ENCODE peak calls at places on chromosome 21, in ten cellular contexts. One of them, this sample, is unnamed.
A peak's percentile ranks its signal among the peaks of the same experiment; 100 is the strongest.

GRCh38 chr21:32698971-32699693 is 28.7 kb downstream of the SYNJ1 start:
- DNase-seq in GM23248: no peak
- DNase-seq in mammary epithelial cell: no peak
- DNase-seq in K562: no peak
- DNase-seq in OCI-LY7: no peak
- DNase-seq in SK-N-SH: no peak
- DNase-seq in IMR-90: peak; percentile 31
- DNase-seq in hepatocyte: peak; percentile 16
- DNase-seq in GM23338: no peak
- DNase-seq in PC-9: no peak
- DNase-seq in this sample: peak; percentile 35

GRCh38 chr21:45582128-45582527 is 39.9 kb upstream of the SLC19A1 start:
- DNase-seq in GM23248: no peak
- DNase-seq in mammary epithelial cell: no peak
- DNase-seq in K562: peak; percentile 17
- DNase-seq in OCI-LY7: no peak
- DNase-seq in SK-N-SH: no peak
- DNase-seq in IMR-90: no peak
- DNase-seq in hepatocyte: no peak
- DNase-seq in GM23338: no peak
- DNase-seq in PC-9: no peak
- DNase-seq in this sample: no peak

GRCh38 chr21:45482899-45483821 is 59.1 kb downstream of the SLC19A1 start:
- DNase-seq in GM23248: no peak
- DNase-seq in mammary epithelial cell: no peak
- DNase-seq in K562: no peak
- DNase-seq in OCI-LY7: no peak
- DNase-seq in SK-N-SH: no peak
- DNase-seq in IMR-90: no peak
- DNase-seq in hepatocyte: no peak
- DNase-seq in GM23338: no peak
- DNase-seq in PC-9: no peak
- DNase-seq in this sample: no peak

GRCh38 chr21:46182548-46183336 is 1.5 kb downstream of the SPATC1L start:
- DNase-seq in GM23248: peak; percentile 73
- DNase-seq in mammary epithelial cell: no peak
- DNase-seq in K562: peak; percentile 85
- DNase-seq in OCI-LY7: no peak
- DNase-seq in SK-N-SH: no peak
- DNase-seq in IMR-90: no peak
- DNase-seq in hepatocyte: peak; percentile 8
- DNase-seq in GM23338: peak; percentile 53
- DNase-seq in PC-9: no peak
- DNase-seq in this sample: no peak

GRCh38 chr21:36717901-36718465 is 19.1 kb downstream of the SIM2 start:
- DNase-seq in GM23248: no peak
- DNase-seq in mammary epithelial cell: no peak
- DNase-seq in K562: no peak
- DNase-seq in OCI-LY7: no peak
- DNase-seq in SK-N-SH: no peak
- DNase-seq in IMR-90: no peak
- DNase-seq in hepatocyte: no peak
- DNase-seq in GM23338: no peak
- DNase-seq in PC-9: no peak
- DNase-seq in this sample: no peak

GRCh38 chr21:36486246-36486645 is 6.3 kb upstream of the CLDN14 start:
- DNase-seq in GM23248: no peak
- DNase-seq in mammary epithelial cell: no peak
- DNase-seq in K562: no peak
- DNase-seq in OCI-LY7: no peak
- DNase-seq in SK-N-SH: no peak
- DNase-seq in IMR-90: no peak
- DNase-seq in hepatocyte: no peak
- DNase-seq in GM23338: no peak
- DNase-seq in PC-9: no peak
- DNase-seq in this sample: no peak

GRCh38 chr21:46180079-46180722 is 4.1 kb downstream of the SPATC1L start:
- DNase-seq in GM23248: no peak
- DNase-seq in mammary epithelial cell: no peak
- DNase-seq in K562: peak; percentile 69
- DNase-seq in OCI-LY7: no peak
- DNase-seq in SK-N-SH: no peak
- DNase-seq in IMR-90: no peak
- DNase-seq in hepatocyte: no peak
- DNase-seq in GM23338: no peak
- DNase-seq in PC-9: no peak
- DNase-seq in this sample: no peak

GRCh38 chr21:24367936-24368335 is 1239.3 kb downstream of the MRPL39 start:
- DNase-seq in GM23248: no peak
- DNase-seq in mammary epithelial cell: no peak
- DNase-seq in K562: no peak
- DNase-seq in OCI-LY7: no peak
- DNase-seq in SK-N-SH: no peak
- DNase-seq in IMR-90: peak; percentile 43
- DNase-seq in hepatocyte: no peak
- DNase-seq in GM23338: no peak
- DNase-seq in PC-9: no peak
- DNase-seq in this sample: peak; percentile 43

GRCh38 chr21:35713914-35714313 is 346.4 kb downstream of the SETD4 start:
- DNase-seq in GM23248: no peak
- DNase-seq in mammary epithelial cell: no peak
- DNase-seq in K562: no peak
- DNase-seq in OCI-LY7: no peak
- DNase-seq in SK-N-SH: no peak
- DNase-seq in IMR-90: no peak
- DNase-seq in hepatocyte: no peak
- DNase-seq in GM23338: no peak
- DNase-seq in PC-9: no peak
- DNase-seq in this sample: no peak

GRCh38 chr21:18772404-18772803 is 368.8 kb upstream of the TMPRSS15 start:
- DNase-seq in GM23248: no peak
- DNase-seq in mammary epithelial cell: no peak
- DNase-seq in K562: no peak
- DNase-seq in OCI-LY7: no peak
- DNase-seq in SK-N-SH: no peak
- DNase-seq in IMR-90: no peak
- DNase-seq in hepatocyte: no peak
- DNase-seq in GM23338: no peak
- DNase-seq in PC-9: no peak
- DNase-seq in this sample: peak; percentile 66

GRCh38 chr21:33324311-33325221 is at the start of gene IFNAR1:
- DNase-seq in GM23248: peak; percentile 100
- DNase-seq in mammary epithelial cell: peak; percentile 96
- DNase-seq in K562: peak; percentile 100
- DNase-seq in OCI-LY7: peak; percentile 98
- DNase-seq in SK-N-SH: peak; percentile 99
- DNase-seq in IMR-90: peak; percentile 98
- DNase-seq in hepatocyte: peak; percentile 100
- DNase-seq in GM23338: peak; percentile 99
- DNase-seq in PC-9: peak; percentile 80
- DNase-seq in this sample: peak; percentile 96

GRCh38 chr21:42706765-42707164 is 53.3 kb downstream of the PDE9A start:
- DNase-seq in GM23248: no peak
- DNase-seq in mammary epithelial cell: no peak
- DNase-seq in K562: no peak
- DNase-seq in OCI-LY7: no peak
- DNase-seq in SK-N-SH: no peak
- DNase-seq in IMR-90: no peak
- DNase-seq in hepatocyte: no peak
- DNase-seq in GM23338: no peak
- DNase-seq in PC-9: no peak
- DNase-seq in this sample: no peak

GRCh38 chr21:42707207-42707830 is 53.9 kb downstream of the PDE9A start:
- DNase-seq in GM23248: no peak
- DNase-seq in mammary epithelial cell: no peak
- DNase-seq in K562: no peak
- DNase-seq in OCI-LY7: no peak
- DNase-seq in SK-N-SH: no peak
- DNase-seq in IMR-90: no peak
- DNase-seq in hepatocyte: no peak
- DNase-seq in GM23338: no peak
- DNase-seq in PC-9: no peak
- DNase-seq in this sample: no peak

GRCh38 chr21:42705346-42705745 is 51.9 kb downstream of the PDE9A start:
- DNase-seq in GM23248: no peak
- DNase-seq in mammary epithelial cell: no peak
- DNase-seq in K562: no peak
- DNase-seq in OCI-LY7: no peak
- DNase-seq in SK-N-SH: no peak
- DNase-seq in IMR-90: no peak
- DNase-seq in hepatocyte: no peak
- DNase-seq in GM23338: no peak
- DNase-seq in PC-9: no peak
- DNase-seq in this sample: no peak

GRCh38 chr21:42704861-42705260 is 51.4 kb downstream of the PDE9A start:
- DNase-seq in GM23248: no peak
- DNase-seq in mammary epithelial cell: no peak
- DNase-seq in K562: no peak
- DNase-seq in OCI-LY7: no peak
- DNase-seq in SK-N-SH: no peak
- DNase-seq in IMR-90: no peak
- DNase-seq in hepatocyte: no peak
- DNase-seq in GM23338: no peak
- DNase-seq in PC-9: no peak
- DNase-seq in this sample: no peak

GRCh38 chr21:42705746-42706374 is 52.4 kb downstream of the PDE9A start:
- DNase-seq in GM23248: no peak
- DNase-seq in mammary epithelial cell: no peak
- DNase-seq in K562: no peak
- DNase-seq in OCI-LY7: no peak
- DNase-seq in SK-N-SH: no peak
- DNase-seq in IMR-90: no peak
- DNase-seq in hepatocyte: no peak
- DNase-seq in GM23338: no peak
- DNase-seq in PC-9: no peak
- DNase-seq in this sample: no peak
- H3K27ac ChIP-seq in GM23248: no peak overlapping the region
- H3K27ac ChIP-seq in mammary epithelial cell: no peak overlapping the region
- H3K27ac ChIP-seq in K562: no peak overlapping the region
- H3K27ac ChIP-seq in OCI-LY7: no peak overlapping the region
- H3K27ac ChIP-seq in SK-N-SH: no peak overlapping the region
- H3K27ac ChIP-seq in IMR-90: no peak overlapping the region
- H3K27ac ChIP-seq in hepatocyte: no peak overlapping the region
- H3K27ac ChIP-seq in GM23338: no peak overlapping the region
- H3K27ac ChIP-seq in PC-9: no peak overlapping the region
- H3K27ac ChIP-seq in this sample: no peak overlapping the region

DNA sequence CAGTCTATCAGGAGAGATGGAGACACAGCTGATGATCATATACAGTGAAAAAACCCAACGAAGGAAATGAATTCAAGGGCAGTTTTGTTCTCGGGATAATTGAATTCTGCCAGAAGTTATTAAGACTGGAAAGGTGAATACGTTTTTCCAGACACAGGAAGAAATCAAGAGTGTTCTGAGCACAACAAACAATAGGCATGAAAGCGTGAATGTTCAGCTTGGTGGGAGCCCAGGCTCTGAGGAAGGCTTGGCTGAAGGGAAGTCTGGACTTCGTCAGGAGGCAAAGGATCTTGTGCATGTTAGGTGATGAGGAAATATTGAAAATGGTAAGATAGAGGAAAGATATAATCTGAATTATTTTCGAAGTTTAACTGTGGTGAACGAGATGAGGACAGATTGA is 50.4 kb downstream of the CYYR1 start:
- DNase-seq in GM23248: no peak
- DNase-seq in mammary epithelial cell: no peak
- DNase-seq in K562: no peak
- DNase-seq in OCI-LY7: no peak
- DNase-seq in SK-N-SH: peak; percentile 9
- DNase-seq in IMR-90: no peak
- DNase-seq in hepatocyte: no peak
- DNase-seq in GM23338: no peak
- DNase-seq in PC-9: no peak
- DNase-seq in this sample: no peak
- H2AFZ ChIP-seq in GM23248: no peak overlapping the region
- H2AFZ ChIP-seq in mammary epithelial cell: peak overlapping the region; percentile 33
- H2AFZ ChIP-seq in K562: no peak overlapping the region
- H2AFZ ChIP-seq in OCI-LY7: no peak overlapping the region
- H2AFZ ChIP-seq in SK-N-SH: no peak overlapping the region
- H2AFZ ChIP-seq in IMR-90: no peak overlapping the region
- H2AFZ ChIP-seq in hepatocyte: no peak overlapping the region
- H2AFZ ChIP-seq in GM23338: no peak overlapping the region
- H2AFZ ChIP-seq in PC-9: no peak overlapping the region
- H2AFZ ChIP-seq in this sample: no peak overlapping the region

DNA sequence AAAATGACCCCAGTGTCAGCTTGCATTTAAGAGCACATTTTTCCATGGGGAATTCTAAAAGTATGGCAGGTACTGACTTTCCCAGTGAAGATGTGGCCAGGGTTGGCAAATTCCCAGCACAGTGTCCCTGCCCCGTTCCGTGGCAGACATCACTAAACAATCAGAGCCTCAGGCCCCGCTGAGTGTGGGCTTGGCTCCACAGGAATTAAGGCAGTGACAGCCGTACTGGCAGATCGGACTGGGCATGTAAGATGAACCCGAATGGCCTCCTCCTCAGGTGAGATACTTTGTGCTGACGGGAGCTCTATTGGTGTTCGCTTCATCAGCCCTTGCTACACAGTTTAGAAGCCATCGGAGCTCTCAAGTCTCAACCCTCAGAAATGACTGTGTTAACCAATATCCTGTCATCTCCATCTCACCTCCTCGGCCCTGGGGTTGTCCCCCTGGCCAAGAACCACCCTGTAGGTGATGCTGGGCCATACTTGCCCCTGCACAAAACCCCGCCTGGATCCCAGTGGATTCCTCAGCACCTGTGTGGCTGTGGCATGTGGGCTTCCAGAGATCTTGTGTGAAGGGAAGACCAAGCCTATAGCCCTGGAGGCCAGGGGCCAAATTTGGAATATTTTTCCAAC is 29.0 kb upstream of the ABCG1 start:
- DNase-seq in GM23248: no peak
- DNase-seq in mammary epithelial cell: no peak
- DNase-seq in K562: no peak
- DNase-seq in OCI-LY7: no peak
- DNase-seq in SK-N-SH: no peak
- DNase-seq in IMR-90: no peak
- DNase-seq in hepatocyte: no peak
- DNase-seq in GM23338: no peak
- DNase-seq in PC-9: no peak
- DNase-seq in this sample: no peak
- H3K27ac ChIP-seq in GM23248: no peak overlapping the region
- H3K27ac ChIP-seq in mammary epithelial cell: no peak overlapping the region
- H3K27ac ChIP-seq in K562: no peak overlapping the region
- H3K27ac ChIP-seq in OCI-LY7: peak overlapping the region; percentile 98
- H3K27ac ChIP-seq in SK-N-SH: no peak overlapping the region
- H3K27ac ChIP-seq in IMR-90: no peak overlapping the region
- H3K27ac ChIP-seq in hepatocyte: no peak overlapping the region
- H3K27ac ChIP-seq in GM23338: no peak overlapping the region
- H3K27ac ChIP-seq in PC-9: no peak overlapping the region
- H3K27ac ChIP-seq in this sample: no peak overlapping the region

DNA sequence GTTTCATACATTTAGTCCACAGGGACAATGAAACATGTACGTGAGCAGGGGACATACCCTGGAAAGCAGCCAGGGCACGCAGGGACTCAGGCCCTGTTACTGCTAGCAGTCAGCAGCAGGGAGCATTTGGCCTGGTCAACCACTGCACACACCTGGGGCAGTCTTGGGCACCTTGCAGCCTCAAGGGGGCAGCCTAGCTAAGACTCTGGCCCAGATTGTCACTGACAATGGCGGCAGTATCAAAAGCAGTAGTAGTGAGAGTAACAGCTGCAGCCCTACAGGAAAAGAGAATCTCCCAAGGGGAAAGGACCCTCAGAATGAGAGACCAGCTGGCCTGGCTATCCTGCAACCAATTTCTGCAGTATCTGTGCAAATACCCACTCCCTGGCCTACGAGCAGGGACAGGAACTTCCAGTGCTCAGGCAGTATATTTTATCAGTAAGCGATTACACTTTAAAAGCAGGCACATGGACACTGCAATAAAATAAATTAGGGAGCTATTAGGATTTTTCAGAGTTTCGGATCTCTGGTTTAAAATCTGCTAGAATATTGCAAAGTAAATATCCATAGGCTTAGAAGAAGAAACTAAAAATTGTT is 475.6 kb downstream of the LTN1 start:
- DNase-seq in GM23248: peak; percentile 10
- DNase-seq in mammary epithelial cell: peak; percentile 47
- DNase-seq in K562: no peak
- DNase-seq in OCI-LY7: peak; percentile 88
- DNase-seq in SK-N-SH: peak; percentile 47
- DNase-seq in IMR-90: no peak
- DNase-seq in hepatocyte: peak; percentile 80
- DNase-seq in GM23338: peak; percentile 92
- DNase-seq in PC-9: no peak
- DNase-seq in this sample: peak; percentile 47
- H2AFZ ChIP-seq in GM23248: no peak overlapping the region
- H2AFZ ChIP-seq in mammary epithelial cell: peak overlapping the region; percentile 60
- H2AFZ ChIP-seq in K562: no peak overlapping the region
- H2AFZ ChIP-seq in OCI-LY7: peak overlapping the region; percentile 50
- H2AFZ ChIP-seq in SK-N-SH: peak overlapping the region; percentile 69
- H2AFZ ChIP-seq in IMR-90: peak overlapping the region; percentile 18
- H2AFZ ChIP-seq in hepatocyte: peak overlapping the region; percentile 9
- H2AFZ ChIP-seq in GM23338: peak overlapping the region; percentile 64
- H2AFZ ChIP-seq in PC-9: no peak overlapping the region
- H2AFZ ChIP-seq in this sample: peak overlapping the region; percentile 77